ENCODE peak calls at places on chromosomes 6 and 20, in five cellular contexts. One of them, this sample, is unnamed.

GRCh38 chr6:148509152-148509571 is 166.5 kb downstream of the SASH1 start:
- DNase-seq in suprapubic skin: no peak
- DNase-seq in fibroblast of lung: peak; percentile 74
- DNase-seq in ascending aorta: no peak
- DNase-seq in prostate gland: no peak
- DNase-seq in this sample: peak; percentile 63

GRCh38 chr6:47646689-47647088 is 51.7 kb upstream of the ADGRF4 start:
- DNase-seq in suprapubic skin: no peak
- DNase-seq in fibroblast of lung: no peak
- DNase-seq in ascending aorta: no peak
- DNase-seq in prostate gland: no peak
- DNase-seq in this sample: no peak

GRCh38 chr6:169098136-169098535 is 155.5 kb downstream of the THBS2 start:
- DNase-seq in prostate gland: no peak
- DNase-seq in fibroblast of lung: peak; percentile 66
- DNase-seq in suprapubic skin: no peak
- DNase-seq in ascending aorta: no peak
- DNase-seq in this sample: peak; percentile 41

GRCh38 chr20:31967830-31968249 is at the start of gene XKR7:
- DNase-seq in ascending aorta: no peak
- DNase-seq in suprapubic skin: no peak
- DNase-seq in prostate gland: no peak
- DNase-seq in fibroblast of lung: no peak
- DNase-seq in this sample: no peak

GRCh38 chr6:137231156-137231555 is 12.0 kb upstream of the IFNGR1 start:
- DNase-seq in prostate gland: no peak
- DNase-seq in ascending aorta: no peak
- DNase-seq in suprapubic skin: no peak
- DNase-seq in fibroblast of lung: no peak
- DNase-seq in this sample: no peak

GRCh38 chr20:48708116-48708515 is 119.7 kb downstream of the PREX1 start:
- DNase-seq in fibroblast of lung: no peak
- DNase-seq in suprapubic skin: no peak
- DNase-seq in prostate gland: no peak
- DNase-seq in ascending aorta: no peak
- DNase-seq in this sample: no peak

GRCh38 chr6:139436521-139437348 is 62.3 kb upstream of the CITED2 start:
- DNase-seq in prostate gland: no peak
- DNase-seq in suprapubic skin: no peak
- DNase-seq in fibroblast of lung: peak; percentile 83
- DNase-seq in ascending aorta: no peak
- DNase-seq in this sample: no peak

GRCh38 chr6:33725891-33726673 is 14.6 kb upstream of the UQCC2 start:
- DNase-seq in fibroblast of lung: no peak
- DNase-seq in prostate gland: no peak
- DNase-seq in suprapubic skin: no peak
- DNase-seq in ascending aorta: no peak
- DNase-seq in this sample: no peak

GRCh38 chr6:349491-349921 is 42.0 kb upstream of the IRF4 start:
- DNase-seq in ascending aorta: no peak
- DNase-seq in fibroblast of lung: no peak
- DNase-seq in prostate gland: no peak
- DNase-seq in suprapubic skin: no peak
- DNase-seq in this sample: no peak

GRCh38 chr6:155126727-155127439 is 131.8 kb downstream of the TIAM2 start:
- DNase-seq in fibroblast of lung: peak; percentile 96
- DNase-seq in prostate gland: no peak
- DNase-seq in ascending aorta: no peak
- DNase-seq in suprapubic skin: no peak
- DNase-seq in this sample: peak; percentile 64

GRCh38 chr6:89242574-89243330 is 25.6 kb upstream of the GABRR1 start:
- DNase-seq in ascending aorta: no peak
- DNase-seq in suprapubic skin: no peak
- DNase-seq in prostate gland: peak; percentile 27
- DNase-seq in fibroblast of lung: peak; percentile 36
- DNase-seq in this sample: peak; percentile 81

DNA sequence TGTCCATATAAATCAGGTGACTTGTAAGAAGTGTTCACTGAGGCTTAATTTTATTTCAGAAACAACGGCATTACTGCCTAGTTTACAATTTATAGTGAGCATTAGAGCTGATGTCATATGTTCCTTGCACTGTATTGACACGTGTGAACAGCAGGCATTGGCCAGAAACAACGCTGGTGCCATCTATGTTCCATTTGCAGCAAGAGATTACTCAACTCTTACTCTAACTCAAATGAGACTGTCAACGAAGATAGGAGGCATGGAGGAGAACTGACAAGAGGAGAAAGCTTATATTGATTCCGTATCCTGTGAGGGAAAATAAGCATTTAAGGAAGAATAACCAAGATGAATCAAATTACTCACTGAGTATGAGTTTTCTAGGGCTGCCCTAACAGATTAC is 48.4 kb downstream of the MTFR2 start:
- DNase-seq in prostate gland: no peak
- DNase-seq in suprapubic skin: no peak
- DNase-seq in fibroblast of lung: no peak
- DNase-seq in ascending aorta: no peak
- DNase-seq in this sample: peak; percentile 53
- TF ChIP-seq CTCF in prostate gland: no peak
- TF ChIP-seq CTCF in suprapubic skin: no peak
- TF ChIP-seq CTCF in fibroblast of lung: no peak
- TF ChIP-seq CTCF in ascending aorta: no peak
- TF ChIP-seq CTCF in this sample: peak; percentile 17

GRCh38 chr6:28211840-28212509 is 13.1 kb upstream of the ZSCAN9 start:
- DNase-seq in ascending aorta: no peak
- DNase-seq in suprapubic skin: no peak
- DNase-seq in prostate gland: no peak
- DNase-seq in fibroblast of lung: no peak
- DNase-seq in this sample: no peak
- H3K4me3 ChIP-seq in ascending aorta: peak overlapping the region; percentile 29
- H3K4me3 ChIP-seq in suprapubic skin: peak overlapping the region; percentile 40
- H3K4me3 ChIP-seq in prostate gland: no peak overlapping the region
- H3K4me3 ChIP-seq in fibroblast of lung: peak overlapping the region; percentile 70
- H3K4me3 ChIP-seq in this sample: peak overlapping the region; percentile 58

GRCh38 chr20:10236540-10237533 is 18.2 kb downstream of the SNAP25 start:
- DNase-seq in prostate gland: no peak
- DNase-seq in fibroblast of lung: no peak
- DNase-seq in suprapubic skin: no peak
- DNase-seq in ascending aorta: no peak
- DNase-seq in this sample: no peak
- TF ChIP-seq CTCF in prostate gland: no peak
- TF ChIP-seq CTCF in fibroblast of lung: no peak
- TF ChIP-seq CTCF in suprapubic skin: no peak
- TF ChIP-seq CTCF in ascending aorta: no peak
- TF ChIP-seq CTCF in this sample: no peak

GRCh38 chr6:84779380-84779779 is 15.0 kb upstream of the TBX18 start:
- DNase-seq in ascending aorta: no peak
- DNase-seq in fibroblast of lung: no peak
- DNase-seq in prostate gland: no peak
- DNase-seq in suprapubic skin: no peak
- DNase-seq in this sample: no peak

GRCh38 chr6:84773431-84774173 is 9.2 kb upstream of the TBX18 start:
- DNase-seq in suprapubic skin: no peak
- DNase-seq in prostate gland: no peak
- DNase-seq in fibroblast of lung: no peak
- DNase-seq in ascending aorta: no peak
- DNase-seq in this sample: peak; percentile 71

GRCh38 chr6:84777888-84778287 is 13.5 kb upstream of the TBX18 start:
- DNase-seq in fibroblast of lung: no peak
- DNase-seq in prostate gland: no peak
- DNase-seq in suprapubic skin: no peak
- DNase-seq in ascending aorta: no peak
- DNase-seq in this sample: no peak

GRCh38 chr6:84774174-84775158 is 10.1 kb upstream of the TBX18 start:
- DNase-seq in suprapubic skin: peak; percentile 61
- DNase-seq in prostate gland: no peak
- DNase-seq in fibroblast of lung: no peak
- DNase-seq in ascending aorta: no peak
- DNase-seq in this sample: peak; percentile 77

GRCh38 chr6:84776392-84776791 is 12.0 kb upstream of the TBX18 start:
- DNase-seq in fibroblast of lung: no peak
- DNase-seq in ascending aorta: no peak
- DNase-seq in prostate gland: no peak
- DNase-seq in suprapubic skin: no peak
- DNase-seq in this sample: no peak
- H3K4me3 ChIP-seq in fibroblast of lung: no peak overlapping the region
- H3K4me3 ChIP-seq in ascending aorta: no peak overlapping the region
- H3K4me3 ChIP-seq in prostate gland: no peak overlapping the region
- H3K4me3 ChIP-seq in suprapubic skin: no peak overlapping the region
- H3K4me3 ChIP-seq in this sample: no peak overlapping the region

DNA sequence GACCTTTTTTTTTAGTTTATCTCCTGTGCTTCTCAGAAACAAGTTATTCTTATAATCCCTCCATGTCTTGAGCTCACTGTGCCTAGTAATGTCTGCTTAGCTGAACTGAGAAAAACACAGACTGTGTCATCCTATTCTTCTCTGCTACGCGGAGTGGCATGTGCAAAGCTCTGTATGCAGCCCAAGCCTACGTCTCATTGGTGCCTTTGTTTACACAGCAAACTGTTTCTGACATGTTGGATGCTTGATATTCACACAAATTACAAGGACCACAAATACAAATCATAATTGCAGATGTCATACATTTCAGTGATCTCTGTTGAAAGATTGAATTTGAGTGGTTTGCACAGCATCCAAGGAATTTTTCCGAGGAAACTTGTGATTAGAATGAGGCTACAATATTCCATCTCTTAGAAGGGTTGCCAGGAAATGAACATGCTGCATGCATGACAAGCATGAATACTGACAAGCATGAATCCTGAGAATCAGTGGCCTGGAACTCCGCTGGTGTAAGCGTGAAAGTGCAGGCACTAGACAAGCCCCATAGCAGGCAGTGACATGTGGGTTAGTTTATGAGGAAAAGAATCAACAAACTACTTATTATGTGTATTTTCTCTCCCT is 128.4 kb upstream of the SGK1 start:
- DNase-seq in ascending aorta: no peak
- DNase-seq in prostate gland: peak; percentile 30
- DNase-seq in suprapubic skin: no peak
- DNase-seq in fibroblast of lung: peak; percentile 74
- DNase-seq in this sample: peak; percentile 40
- TF ChIP-seq CTCF in ascending aorta: no peak
- TF ChIP-seq CTCF in prostate gland: no peak
- TF ChIP-seq CTCF in suprapubic skin: no peak
- TF ChIP-seq CTCF in fibroblast of lung: no peak
- TF ChIP-seq CTCF in this sample: no peak

GRCh38 chr6:127515794-127516675 is 3.1 kb downstream of the MTCL3 start:
- DNase-seq in ascending aorta: no peak
- DNase-seq in suprapubic skin: no peak
- DNase-seq in fibroblast of lung: peak; percentile 74
- DNase-seq in prostate gland: peak; percentile 36
- DNase-seq in this sample: peak; percentile 75

GRCh38 chr6:127515234-127515793 is 3.8 kb downstream of the MTCL3 start:
- DNase-seq in fibroblast of lung: no peak
- DNase-seq in prostate gland: no peak
- DNase-seq in suprapubic skin: no peak
- DNase-seq in ascending aorta: no peak
- DNase-seq in this sample: peak; percentile 50

GRCh38 chr6:127513425-127513824 is 5.7 kb downstream of the MTCL3 start:
- DNase-seq in prostate gland: no peak
- DNase-seq in ascending aorta: no peak
- DNase-seq in fibroblast of lung: no peak
- DNase-seq in suprapubic skin: no peak
- DNase-seq in this sample: no peak

GRCh38 chr6:127516676-127517273 is 2.4 kb downstream of the MTCL3 start:
- DNase-seq in prostate gland: no peak
- DNase-seq in ascending aorta: no peak
- DNase-seq in suprapubic skin: no peak
- DNase-seq in fibroblast of lung: no peak
- DNase-seq in this sample: peak; percentile 75

DNA sequence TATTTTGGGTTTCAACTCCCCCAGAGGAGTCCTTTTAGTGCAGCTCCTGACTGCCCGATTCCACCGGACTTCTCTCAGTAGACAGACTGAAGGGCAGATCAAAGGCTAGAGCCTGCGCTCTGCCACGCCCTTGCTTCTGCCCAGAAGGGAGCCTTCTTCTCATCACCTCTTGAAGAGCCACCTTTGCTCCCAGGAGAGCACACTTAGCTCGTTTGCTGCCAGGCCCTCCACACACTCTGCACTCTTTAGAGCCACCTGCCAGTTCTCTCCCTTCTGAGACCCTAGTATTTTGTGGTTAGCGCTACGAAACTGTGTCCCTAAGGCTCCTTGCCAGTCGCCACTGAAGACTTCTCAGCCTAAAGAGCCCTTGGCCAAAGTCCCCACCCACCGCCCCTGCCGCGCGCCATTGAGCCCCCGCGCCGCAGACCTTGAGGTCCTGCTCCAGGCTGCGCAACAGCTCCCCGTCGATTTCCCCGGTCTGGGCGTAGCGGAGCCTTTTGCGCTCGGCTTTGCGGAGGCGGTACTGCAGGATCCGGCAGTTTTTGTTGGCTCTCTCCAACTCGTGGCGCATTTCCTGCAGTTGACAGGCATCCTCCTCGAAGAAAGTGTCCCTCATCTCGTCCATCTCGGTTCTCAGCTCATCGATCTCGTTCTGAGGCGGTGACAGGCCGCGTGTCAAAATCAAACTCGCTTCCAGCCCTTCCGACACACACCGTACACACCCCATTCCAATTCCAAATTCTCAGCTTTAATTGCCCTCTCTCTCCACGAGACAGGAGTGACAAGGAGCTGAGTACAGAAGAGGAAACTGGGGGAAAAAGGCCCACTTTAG is 4.5 kb downstream of the MTCL3 start:
- DNase-seq in suprapubic skin: peak; percentile 62
- DNase-seq in ascending aorta: no peak
- DNase-seq in prostate gland: no peak
- DNase-seq in fibroblast of lung: peak; percentile 72
- DNase-seq in this sample: peak; percentile 82
- H3K4me3 ChIP-seq in suprapubic skin: peak overlapping the region; percentile 67
- H3K4me3 ChIP-seq in ascending aorta: peak overlapping the region; percentile 80
- H3K4me3 ChIP-seq in prostate gland: peak overlapping the region; percentile 44
- H3K4me3 ChIP-seq in fibroblast of lung: peak overlapping the region; percentile 60
- H3K4me3 ChIP-seq in this sample: peak overlapping the region; percentile 75

GRCh38 chr6:151548201-151548600 is 54.4 kb downstream of the CCDC170 start:
- DNase-seq in suprapubic skin: no peak
- DNase-seq in ascending aorta: no peak
- DNase-seq in fibroblast of lung: no peak
- DNase-seq in prostate gland: no peak
- DNase-seq in this sample: no peak
- TF ChIP-seq CTCF in suprapubic skin: no peak
- TF ChIP-seq CTCF in ascending aorta: no peak
- TF ChIP-seq CTCF in fibroblast of lung: no peak
- TF ChIP-seq CTCF in prostate gland: no peak
- TF ChIP-seq CTCF in this sample: no peak

GRCh38 chr20:46963758-46964181 is 69.1 kb downstream of the EYA2 start:
- DNase-seq in ascending aorta: no peak
- DNase-seq in fibroblast of lung: no peak
- DNase-seq in suprapubic skin: no peak
- DNase-seq in prostate gland: peak; percentile 53
- DNase-seq in this sample: peak; percentile 58
- H3K4me3 ChIP-seq in ascending aorta: no peak overlapping the region
- H3K4me3 ChIP-seq in fibroblast of lung: no peak overlapping the region
- H3K4me3 ChIP-seq in suprapubic skin: no peak overlapping the region
- H3K4me3 ChIP-seq in prostate gland: no peak overlapping the region
- H3K4me3 ChIP-seq in this sample: no peak overlapping the region